ENCODE peak calls at places on chromosome 10, in four cellular contexts. W, Q, E and V are unnamed samples.
A peak's percentile ranks its signal among the peaks of the same experiment; 100 is the strongest.

GRCh38 chr10:123885406-123886164 is 6.0 kb downstream of the CPXM2 start:
- DNase-seq in W (no peak), Q (no peak), E (no peak), V (no peak)

GRCh38 chr10:12707461-12708185 is 293.9 kb downstream of the CCDC3 start:
- DNase-seq in W (no peak), Q (no peak), E (no peak), V (no peak)

GRCh38 chr10:124449170-124450009 is 445 bp downstream of the NKX1-2 start:
- DNase-seq in W (no peak), Q (no peak), E (no peak), V (no peak)

GRCh38 chr10:65341323-65341922 is 1584.4 kb upstream of the LRRTM3 start:
- DNase-seq in W (no peak), Q (no peak), E (no peak), V (no peak)

GRCh38 chr10:124227306-124228016 is 134.1 kb upstream of the CHST15 start:
- DNase-seq in W (no peak), Q (no peak), E (no peak), V (no peak)

GRCh38 chr10:72502581-72502980 is 123.3 kb downstream of the MICU1 start:
- DNase-seq in W (no peak), Q (no peak), E (no peak), V (no peak)

GRCh38 chr10:119634219-119634544 is 17.0 kb upstream of the BAG3 start:
- DNase-seq in W (peak; percentile 29), Q (no peak), E (no peak), V (no peak)

GRCh38 chr10:122495406-122496340 is 34.3 kb downstream of the HTRA1 start:
- DNase-seq in W (peak; percentile 59), Q (no peak), E (no peak), V (no peak)

GRCh38 chr10:18650618-18651017 is 769 bp downstream of the NSUN6 start:
- DNase-seq in W (no peak), Q (no peak), E (no peak), V (no peak)

GRCh38 chr10:80697926-80698325 is 160.2 kb downstream of the SH2D4B start:
- DNase-seq in W (no peak), Q (no peak), E (no peak), V (no peak)

GRCh38 chr10:33008499-33009243 is 50.6 kb upstream of the ITGB1 start:
- DNase-seq in W (peak; percentile 47), Q (no peak), E (no peak), V (no peak)

GRCh38 chr10:69389827-69390490 is 26.8 kb downstream of the TACR2 start:
- DNase-seq in W (no peak), Q (no peak), E (no peak), V (no peak)
- TF ChIP-seq POLR2AphosphoS5 in W (no peak), Q (no peak), E (no peak), V (no peak)

GRCh38 chr10:103761075-103761920 is 94.1 kb downstream of the SH3PXD2A start:
- DNase-seq in W (no peak), Q (no peak), E (no peak), V (no peak)

GRCh38 chr10:103756277-103756869 is 99.0 kb downstream of the SH3PXD2A start:
- DNase-seq in W (no peak), Q (no peak), E (no peak), V (no peak)

GRCh38 chr10:103757531-103758293 is 97.7 kb downstream of the SH3PXD2A start:
- DNase-seq in W (peak; percentile 51), Q (no peak), E (peak; percentile 72), V (peak; percentile 85)

GRCh38 chr10:103758294-103758681 is 97.1 kb downstream of the SH3PXD2A start:
- DNase-seq in W (no peak), Q (no peak), E (no peak), V (no peak)

GRCh38 chr10:103759100-103759781 is 96.1 kb downstream of the SH3PXD2A start:
- DNase-seq in W (no peak), Q (no peak), E (no peak), V (no peak)
- TF ChIP-seq POLR2AphosphoS5 in W (no peak), Q (no peak), E (no peak), V (no peak)

GRCh38 chr10:86798636-86799035 is 42.2 kb downstream of the BMPR1A start:
- DNase-seq in W (no peak), Q (no peak), E (no peak), V (no peak)
- TF ChIP-seq POLR2AphosphoS5 in W (no peak), Q (no peak), E (no peak), V (no peak)

DNA sequence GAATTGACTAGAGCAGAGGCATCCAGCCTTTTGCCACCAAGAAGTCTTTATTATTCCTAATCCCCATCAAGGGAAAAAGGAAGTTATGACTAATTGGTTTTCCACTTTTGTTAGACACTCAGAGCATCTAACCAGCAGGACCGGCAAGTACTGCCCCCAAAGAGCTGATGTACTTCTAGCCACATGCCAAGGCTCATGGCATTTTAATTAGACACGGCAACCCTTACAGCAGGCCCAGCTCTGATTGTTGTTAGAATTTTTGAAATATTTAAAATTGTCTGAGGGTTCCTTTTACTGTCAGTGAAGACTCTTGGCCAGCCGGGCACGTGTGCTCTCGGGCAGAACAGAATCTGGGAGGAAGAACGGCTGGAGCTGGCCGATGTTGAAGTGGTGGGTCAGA is 114.8 kb downstream of the SPAG6 start:
- DNase-seq in W (no peak), Q (no peak), E (no peak), V (no peak)
- TF ChIP-seq POLR2AphosphoS5 in W (no peak), Q (no peak), E (no peak), V (no peak)

DNA sequence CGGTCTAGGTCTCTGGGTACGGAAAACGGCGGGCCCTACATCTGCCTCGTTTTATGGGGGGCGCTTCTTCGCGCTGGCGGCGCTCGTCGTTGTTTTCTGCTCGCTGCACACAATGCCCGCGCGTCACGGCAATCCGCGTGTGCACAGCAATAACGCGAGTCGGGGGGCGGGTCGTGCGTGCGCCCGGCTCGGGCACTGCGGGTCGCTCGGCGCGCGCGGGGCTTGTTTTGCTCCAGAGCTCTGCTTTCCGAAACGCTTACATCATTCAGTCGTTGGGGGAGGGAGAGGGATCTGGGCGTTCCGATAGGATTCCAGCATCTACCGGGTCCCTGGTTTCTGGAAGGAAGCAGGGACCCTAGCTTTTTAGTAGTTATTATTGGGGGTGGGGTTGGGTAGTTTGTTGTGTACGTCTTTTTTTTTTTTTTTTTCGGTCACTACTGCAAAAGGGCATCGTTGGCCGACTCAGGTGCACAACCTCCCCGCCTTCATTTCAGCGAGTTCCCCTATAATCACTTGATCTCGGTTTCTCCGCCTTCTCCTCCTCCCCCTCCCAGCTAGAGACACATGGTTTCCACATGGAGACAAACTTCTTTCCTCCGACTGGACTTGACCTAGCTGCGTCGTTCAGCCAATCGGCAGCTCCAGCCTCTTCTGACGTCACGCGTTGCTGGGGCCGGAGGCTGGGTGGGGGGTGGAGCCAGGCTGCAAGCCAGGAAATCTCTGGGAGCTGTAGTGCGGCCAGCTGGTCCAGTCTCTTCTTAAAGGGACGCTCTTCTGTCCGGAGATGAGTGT is 3.5 kb downstream of the MXI1 start:
- DNase-seq in W (peak; percentile 98), Q (peak; percentile 77), E (peak; percentile 95), V (peak; percentile 98)
- TF ChIP-seq POLR2AphosphoS5 in W (peak; percentile 21), Q (no peak), E (peak; percentile 64), V (peak; percentile 84)

DNA sequence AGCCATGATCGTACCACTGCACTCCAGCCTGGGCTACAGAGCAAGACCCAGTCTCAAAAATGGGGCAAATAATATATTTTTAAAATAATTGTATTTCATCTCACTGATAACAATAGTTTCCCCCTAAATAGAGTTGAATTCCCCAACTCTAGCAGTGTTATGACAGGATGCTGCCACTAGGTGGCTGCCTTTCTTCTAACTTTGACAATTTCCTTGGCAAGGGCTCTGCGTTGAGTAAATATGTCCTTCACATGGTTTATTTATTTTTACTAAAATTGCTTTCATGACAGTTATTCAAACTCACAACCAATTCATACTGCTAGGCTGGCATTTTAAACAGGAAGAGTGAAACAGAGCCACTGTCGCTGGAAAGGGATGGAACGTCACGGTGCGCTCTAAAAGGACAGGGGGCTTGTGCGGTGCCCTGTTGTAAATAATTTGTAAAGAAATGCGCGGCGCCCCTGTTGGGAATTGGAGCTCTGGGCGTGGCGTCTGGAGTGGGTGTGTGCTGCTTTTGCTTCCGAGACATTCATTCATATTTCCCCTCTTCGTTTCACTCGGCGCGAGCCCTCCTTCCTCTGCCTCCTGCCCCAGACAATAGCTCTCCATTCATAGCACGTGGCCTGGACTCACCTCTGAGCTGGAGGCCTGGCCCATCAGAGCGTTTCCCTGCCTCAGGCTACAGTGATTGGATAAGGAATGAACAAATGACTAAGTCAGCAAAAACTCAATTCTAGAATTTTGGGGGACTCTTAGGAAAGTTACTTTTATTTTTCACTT is 20.5 kb upstream of the PITRM1 start:
- DNase-seq in W (no peak), Q (peak; percentile 48), E (no peak), V (no peak)
- TF ChIP-seq POLR2AphosphoS5 in W (no peak), Q (no peak), E (peak; percentile 62), V (no peak)

GRCh38 chr10:79390551-79391229 is 43.4 kb downstream of the PPIF start:
- DNase-seq in W (peak; percentile 13), Q (peak; percentile 64), E (no peak), V (peak; percentile 74)
- TF ChIP-seq POLR2AphosphoS5 in W (no peak), Q (no peak), E (no peak), V (peak; percentile 54)

GRCh38 chr10:102773320-102773719 is 29.6 kb downstream of the WBP1L start:
- DNase-seq in W (no peak), Q (no peak), E (no peak), V (no peak)

GRCh38 chr10:102767428-102768160 is 23.8 kb downstream of the WBP1L start:
- DNase-seq in W (no peak), Q (no peak), E (no peak), V (no peak)

GRCh38 chr10:102770792-102771191 is 27.0 kb downstream of the WBP1L start:
- DNase-seq in W (no peak), Q (no peak), E (no peak), V (no peak)

GRCh38 chr10:102770108-102770482 is 26.3 kb downstream of the WBP1L start:
- DNase-seq in W (no peak), Q (no peak), E (no peak), V (no peak)

GRCh38 chr10:102769375-102770107 is 25.8 kb downstream of the WBP1L start:
- DNase-seq in W (no peak), Q (no peak), E (no peak), V (no peak)
- TF ChIP-seq POLR2AphosphoS5 in W (no peak), Q (no peak), E (no peak), V (no peak)